ENCODE peak calls at places on chromosomes 2 and 18, in seven cellular contexts. P, E, M, N, I, U and L are unnamed samples.

GRCh38 chr18:76476665-76477561 is 18.1 kb downstream of the ZNF516 start:
- DNase-seq in M (peak), U (peak), E (peak), N (peak), P (no peak), I (peak), L (no peak)

GRCh38 chr2:117232305-117232704 is 582.2 kb upstream of the DDX18 start:
- DNase-seq in E (peak), M (no peak), P (no peak), N (no peak), U (peak), I (no peak), L (no peak)

GRCh38 chr18:74645717-74646116 is 48.0 kb downstream of the ZNF407 start:
- DNase-seq in N (no peak), P (no peak), E (no peak), U (no peak), I (no peak), M (no peak), L (no peak)

GRCh38 chr2:98458207-98458606 is 13.5 kb downstream of the INPP4A start:
- DNase-seq in U (peak), I (no peak), M (no peak), N (no peak), P (no peak), E (no peak), L (no peak)

GRCh38 chr2:20450201-20451108 is 3.6 kb downstream of the RHOB start:
- DNase-seq in N (peak), U (no peak), E (peak), P (peak), I (no peak), M (peak), L (peak)

GRCh38 chr2:10269291-10269690 is 33.4 kb upstream of the HPCAL1 start:
- DNase-seq in M (no peak), I (no peak), U (no peak), P (no peak), N (no peak), E (no peak), L (no peak)

GRCh38 chr2:9247786-9248185 is 41.2 kb downstream of the ASAP2 start:
- DNase-seq in U (no peak), N (no peak), M (no peak), P (no peak), I (no peak), E (no peak), L (no peak)

GRCh38 chr18:37668971-37669747 is 103.6 kb upstream of the CELF4 start:
- DNase-seq in U (no peak), N (no peak), E (no peak), M (no peak), I (no peak), P (peak), L (no peak)

GRCh38 chr2:106956879-106957278 is 70.9 kb upstream of the ST6GAL2 start:
- DNase-seq in M (peak), I (no peak), P (peak), E (no peak), U (no peak), N (peak), L (peak)

GRCh38 chr18:41899535-41899934 is 55.5 kb upstream of the PIK3C3 start:
- DNase-seq in M (no peak), P (peak), U (no peak), E (no peak), I (no peak), N (no peak), L (no peak)

GRCh38 chr2:195428673-195429072 is 228.4 kb upstream of the SLC39A10 start:
- DNase-seq in I (no peak), P (no peak), N (no peak), U (no peak), E (no peak), M (no peak), L (no peak)

GRCh38 chr18:57754577-57755330 is 48.4 kb downstream of the ATP8B1 start:
- DNase-seq in N (no peak), M (no peak), P (no peak), E (no peak), I (peak), U (no peak), L (no peak)

GRCh38 chr2:1234731-1235308 is 178.4 kb upstream of the TPO start:
- DNase-seq in M (no peak), I (no peak), U (no peak), E (no peak), N (no peak), P (no peak), L (no peak)

GRCh38 chr18:55284614-55285013 is 303.4 kb downstream of the TCF4 start:
- DNase-seq in I (no peak), N (no peak), M (no peak), E (no peak), P (no peak), U (no peak), L (no peak)

GRCh38 chr18:60060578-60060977 is 160.8 kb downstream of the PMAIP1 start:
- DNase-seq in N (no peak), U (no peak), P (no peak), M (no peak), I (no peak), E (no peak), L (no peak)

GRCh38 chr2:27042159-27042661 is 9.3 kb upstream of the AGBL5 start:
- DNase-seq in M (no peak), E (no peak), P (no peak), U (no peak), I (peak), N (no peak), L (no peak)

GRCh38 chr2:5877360-5877759 is 185.2 kb downstream of the SOX11 start:
- DNase-seq in M (no peak), I (no peak), P (no peak), N (peak), U (no peak), E (no peak), L (peak)

GRCh38 chr2:133568172-133568571 is at the start of gene NCKAP5:
- DNase-seq in E (no peak), I (no peak), M (peak), N (peak), P (peak), U (no peak), L (peak)

GRCh38 chr2:217622205-217622621 is 380.6 kb downstream of the TNS1 start:
- DNase-seq in I (no peak), U (no peak), M (no peak), P (peak), E (no peak), N (no peak), L (peak)

GRCh38 chr2:130727286-130727924 is 1.5 kb upstream of the GPR148 start:
- DNase-seq in I (peak), E (peak), M (peak), N (peak), U (peak), P (peak), L (peak)

GRCh38 chr2:172090044-172090946 is 5.0 kb downstream of the DLX1 start:
- DNase-seq in I (no peak), P (peak), E (no peak), M (no peak), N (no peak), U (no peak), L (no peak)

GRCh38 chr2:186309901-186310300 is 176.2 kb upstream of the ZC3H15 start:
- DNase-seq in N (peak), P (no peak), I (no peak), U (no peak), M (peak), E (no peak), L (no peak)

GRCh38 chr2:158754303-158754611 is 40.9 kb upstream of the DAPL1 start:
- DNase-seq in E (no peak), U (no peak), I (no peak), P (no peak), M (no peak), N (no peak), L (no peak)

GRCh38 chr18:76823166-76823539 is 796 bp downstream of the ZNF236 start:
- DNase-seq in U (no peak), E (no peak), M (no peak), N (no peak), P (no peak), I (no peak), L (no peak)

GRCh38 chr2:128369626-128370467 is 51.2 kb upstream of the HS6ST1 start:
- DNase-seq in N (no peak), E (no peak), M (no peak), P (no peak), U (no peak), I (no peak), L (no peak)

GRCh38 chr2:222859786-222860726 is 780 bp upstream of the ACSL3 start:
- DNase-seq in I (no peak), U (peak), N (no peak), P (peak), M (peak), E (peak), L (peak)

GRCh38 chr18:23311346-23312103 is 141.6 kb upstream of the RIOK3 start:
- DNase-seq in N (peak), P (no peak), I (no peak), U (no peak), E (no peak), M (peak), L (peak)